ENCODE peak calls at places on chromosome 6, in nine cellular contexts. S, D, W, P, V, Y, K, N and Z are unnamed samples.

GRCh38 chr6:20424679-20425078 is 23.0 kb downstream of the E2F3 start:
- DNase-seq in P (no peak), S (no peak), W (no peak), Y (no peak), N (no peak), V (peak), K (no peak), D (no peak), Z (no peak)

GRCh38 chr6:92495246-92495645 is 924.1 kb downstream of the EPHA7 start:
- DNase-seq in S (no peak), P (no peak), Y (no peak), K (no peak), D (no peak), N (no peak), W (no peak), V (no peak), Z (no peak)

GRCh38 chr6:156725712-156726111 is 51.5 kb upstream of the ARID1B start:
- DNase-seq in Y (no peak), D (no peak), K (no peak), S (no peak), V (no peak), P (no peak), W (no peak), N (no peak), Z (no peak)

GRCh38 chr6:38805682-38806081 is 90.6 kb downstream of the DNAH8 start:
- DNase-seq in K (no peak), W (no peak), D (no peak), Y (no peak), P (no peak), V (no peak), S (no peak), N (no peak), Z (no peak)

GRCh38 chr6:80769101-80769500 is 662.6 kb downstream of the BCKDHB start:
- DNase-seq in P (no peak), D (no peak), K (no peak), V (no peak), S (no peak), W (no peak), Y (no peak), N (no peak), Z (no peak)

GRCh38 chr6:156719720-156720563 is 57.2 kb upstream of the ARID1B start:
- DNase-seq in D (peak), V (peak), Y (peak), N (peak), K (peak), P (peak), S (peak), W (peak), Z (no peak)

GRCh38 chr6:25414168-25414567 is 135.0 kb downstream of the CARMIL1 start:
- DNase-seq in V (no peak), S (no peak), N (no peak), K (no peak), D (no peak), W (no peak), Y (no peak), P (no peak), Z (no peak)

GRCh38 chr6:106782524-106783265 is 153.3 kb downstream of the QRSL1 start:
- DNase-seq in Y (no peak), V (no peak), N (no peak), P (no peak), K (no peak), D (peak), W (no peak), S (no peak), Z (no peak)

GRCh38 chr6:15962449-15962764 is 166.5 kb upstream of the MYLIP start:
- DNase-seq in P (no peak), W (no peak), V (no peak), D (no peak), S (no peak), N (no peak), K (no peak), Y (no peak), Z (no peak)

GRCh38 chr6:166624275-166624674 is 2.8 kb downstream of the RPS6KA2 start:
- DNase-seq in Y (peak), D (peak), N (no peak), W (no peak), V (no peak), K (no peak), S (no peak), P (no peak), Z (no peak)

GRCh38 chr6:15892369-15892768 is 229.5 kb upstream of the DTNBP1 start:
- DNase-seq in Y (no peak), P (no peak), N (no peak), W (no peak), K (no peak), D (no peak), S (no peak), V (no peak), Z (no peak)

GRCh38 chr6:143206550-143206949 is 145.9 kb downstream of the AIG1 start:
- DNase-seq in P (no peak), W (no peak), Y (no peak), D (no peak), N (no peak), V (no peak), S (no peak), K (no peak), Z (no peak)

GRCh38 chr6:44451803-44452690 is 64.5 kb downstream of the CDC5L start:
- DNase-seq in D (no peak), P (no peak), K (no peak), W (no peak), N (peak), S (no peak), Y (no peak), V (no peak), Z (no peak)

GRCh38 chr6:129575378-129576118 is 134.4 kb downstream of the ARHGAP18 start:
- DNase-seq in Y (peak), P (no peak), K (no peak), D (peak), V (peak), S (no peak), W (no peak), N (no peak), Z (no peak)

GRCh38 chr6:137975058-137975940 is 108.2 kb downstream of the TNFAIP3 start:
- DNase-seq in W (no peak), S (no peak), P (no peak), V (no peak), N (no peak), K (no peak), D (no peak), Y (peak), Z (no peak)

GRCh38 chr6:166996406-166996805 is 2.8 kb upstream of the CEP43 start:
- DNase-seq in N (no peak), W (no peak), V (no peak), K (no peak), P (no peak), D (no peak), S (no peak), Y (no peak), Z (no peak)

GRCh38 chr6:104789770-104790190 is 69.9 kb downstream of the HACE1 start:
- DNase-seq in N (no peak), D (no peak), V (peak), W (no peak), S (no peak), P (no peak), Y (no peak), K (no peak), Z (no peak)

GRCh38 chr6:169868458-169868857 is 117.0 kb downstream of the ERMARD start:
- DNase-seq in P (no peak), V (no peak), D (no peak), N (no peak), Y (no peak), W (peak), S (peak), K (peak), Z (no peak)

GRCh38 chr6:77015350-77015749 is 447.9 kb downstream of the HTR1B start:
- DNase-seq in P (no peak), Y (no peak), V (no peak), S (no peak), W (no peak), N (no peak), D (no peak), K (no peak), Z (no peak)

GRCh38 chr6:152267967-152268845 is 369.0 kb downstream of the SYNE1 start:
- DNase-seq in Y (peak), P (no peak), S (no peak), W (no peak), V (peak), N (no peak), K (no peak), D (no peak), Z (no peak)

GRCh38 chr6:26032387-26033131 is 54.7 kb upstream of the HFE start:
- DNase-seq in S (no peak), N (no peak), K (no peak), Y (peak), D (no peak), P (no peak), V (no peak), W (no peak), Z (no peak)

GRCh38 chr6:39452306-39452705 is 129.8 kb upstream of the KCNK16 start:
- DNase-seq in V (no peak), D (no peak), N (no peak), W (no peak), P (no peak), S (no peak), Y (no peak), K (no peak), Z (no peak)

GRCh38 chr6:111503660-111504059 is 20.6 kb upstream of the REV3L start:
- DNase-seq in W (no peak), D (no peak), N (no peak), P (no peak), V (no peak), S (no peak), Y (no peak), K (no peak), Z (no peak)

GRCh38 chr6:10395171-10395945 is 19.5 kb downstream of the TFAP2A start:
- DNase-seq in P (no peak), S (no peak), Y (no peak), D (no peak), W (no peak), K (no peak), V (no peak), N (no peak), Z (no peak)

GRCh38 chr6:15770347-15771143 is 107.7 kb upstream of the DTNBP1 start:
- DNase-seq in P (no peak), W (no peak), N (no peak), Y (peak), K (no peak), V (peak), S (no peak), D (no peak), Z (no peak)

GRCh38 chr6:138594042-138594636 is 94.8 kb upstream of the NHSL1 start:
- DNase-seq in D (no peak), W (no peak), Y (no peak), K (no peak), S (no peak), P (no peak), N (no peak), V (no peak), Z (no peak)

GRCh38 chr6:99416892-99417767 is 8.0 kb downstream of the PNISR start:
- DNase-seq in W (no peak), D (no peak), V (no peak), N (no peak), P (no peak), S (no peak), K (no peak), Y (peak), Z (no peak)

GRCh38 chr6:40999498-41000070 is 39.4 kb downstream of the UNC5CL start:
- DNase-seq in K (peak), P (no peak), N (no peak), W (peak), S (peak), V (peak), D (peak), Y (peak), Z (no peak)

GRCh38 chr6:129240492-129240853 is 357.5 kb downstream of the LAMA2 start:
- DNase-seq in W (no peak), V (no peak), K (no peak), P (no peak), S (no peak), Y (no peak), D (no peak), N (no peak), Z (no peak)

GRCh38 chr6:143063631-143064030 is 2.9 kb downstream of the AIG1 start:
- DNase-seq in Y (no peak), S (no peak), W (no peak), N (no peak), P (no peak), K (no peak), D (no peak), V (no peak), Z (no peak)

GRCh38 chr6:106377061-106377540 is 16.6 kb downstream of the CRYBG1 start:
- DNase-seq in D (no peak), W (no peak), S (no peak), V (no peak), N (no peak), P (no peak), K (no peak), Y (no peak), Z (no peak)

GRCh38 chr6:89204096-89204495 is 13.1 kb downstream of the GABRR1 start:
- DNase-seq in P (no peak), S (no peak), K (no peak), D (no peak), V (no peak), W (peak), N (no peak), Y (no peak), Z (no peak)

DNA sequence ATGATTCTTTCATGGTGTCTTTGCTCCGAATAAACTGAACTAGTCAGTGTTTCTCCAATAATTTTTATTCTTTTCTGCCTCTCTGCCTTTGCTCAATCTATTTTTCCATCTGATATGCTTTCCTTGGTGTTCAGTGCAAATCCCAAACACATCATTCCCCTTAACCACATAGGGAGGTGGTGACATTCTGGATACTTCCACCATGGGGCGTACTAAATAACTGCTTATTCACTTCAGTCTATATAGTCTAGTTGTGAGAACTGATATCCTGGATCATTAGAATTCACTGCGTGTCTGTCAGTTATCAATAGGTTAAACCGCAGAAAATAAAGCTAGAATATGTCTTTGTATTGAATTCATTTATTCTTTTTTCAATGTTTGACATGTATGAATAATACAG is 83.1 kb downstream of the KCNQ5 start:
- DNase-seq in D (no peak), V (no peak), N (no peak), K (no peak), P (no peak), S (no peak), W (no peak), Y (no peak), Z (no peak)
- TF ChIP-seq CTCF in D (no peak), V (peak), N (no peak), K (no peak), P (no peak), S (no peak), W (no peak), Y (no peak), Z (no peak)

GRCh38 chr6:32255212-32256153 is 31.6 kb upstream of the NOTCH4 start:
- DNase-seq in S (peak), D (peak), P (peak), V (peak), W (peak), N (peak), Y (peak), K (peak), Z (no peak)
- TF ChIP-seq CTCF in S (peak), D (peak), P (peak), V (peak), W (peak), N (peak), Y (peak), K (peak), Z (peak)

DNA sequence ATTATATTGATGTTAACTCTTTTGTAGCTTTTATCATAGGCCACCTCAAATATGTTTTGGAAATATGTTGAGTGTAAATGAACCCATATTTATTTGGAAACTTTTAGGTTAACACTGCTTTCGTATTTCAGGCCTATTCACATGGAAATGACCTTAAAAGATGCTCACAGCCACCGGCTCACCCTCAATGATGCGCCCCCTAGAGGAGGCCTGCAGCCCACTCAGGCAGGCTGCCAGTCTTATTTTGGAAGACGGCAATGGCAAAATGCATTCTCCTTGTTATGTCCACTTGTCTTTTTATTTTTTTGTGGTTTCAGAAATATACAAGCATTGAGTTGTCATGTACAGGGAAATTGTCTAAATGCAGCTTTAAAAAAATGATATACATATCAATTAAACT is 869.7 kb downstream of the PHF3 start:
- DNase-seq in V (peak), S (no peak), Y (no peak), D (no peak), N (no peak), K (peak), P (no peak), W (no peak), Z (no peak)
- TF ChIP-seq CTCF in V (peak), S (no peak), Y (no peak), D (no peak), N (no peak), K (no peak), P (peak), W (no peak), Z (peak)

DNA sequence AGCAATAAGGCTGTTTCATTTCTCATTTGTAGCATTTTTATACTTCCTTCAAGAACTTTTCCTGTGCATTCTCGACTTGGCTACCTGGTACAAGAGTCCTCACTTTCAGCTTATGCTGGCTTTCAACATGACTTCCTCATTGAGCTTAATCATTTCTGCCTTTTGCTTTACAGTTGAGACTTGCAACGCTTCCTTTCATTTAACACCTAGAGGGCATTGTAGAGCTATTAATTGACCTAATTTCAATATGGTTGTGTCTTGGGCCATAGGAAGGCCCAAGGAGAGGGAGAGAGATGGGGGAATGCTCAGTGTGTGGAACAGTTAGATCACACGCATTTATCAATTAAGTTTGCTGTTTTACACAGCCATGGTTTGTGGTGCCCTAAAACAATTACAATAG is 37.2 kb downstream of the SLC22A2 start:
- DNase-seq in N (no peak), P (no peak), K (no peak), W (no peak), V (no peak), S (no peak), D (no peak), Y (no peak), Z (no peak)
- TF ChIP-seq CTCF in N (no peak), P (no peak), K (peak), W (no peak), V (peak), S (no peak), D (no peak), Y (no peak), Z (peak)

GRCh38 chr6:107970255-107970654 is 12.2 kb upstream of the SEC63 start:
- DNase-seq in V (no peak), S (no peak), P (no peak), K (no peak), Y (no peak), D (no peak), N (no peak), W (no peak), Z (no peak)

GRCh38 chr6:107968081-107968480 is 10.1 kb upstream of the SEC63 start:
- DNase-seq in S (no peak), P (no peak), V (no peak), K (no peak), W (no peak), N (no peak), Y (no peak), D (no peak), Z (no peak)

GRCh38 chr6:107973594-107973993 is 15.6 kb upstream of the SEC63 start:
- DNase-seq in D (no peak), V (no peak), W (no peak), N (no peak), S (no peak), Y (no peak), P (no peak), K (no peak), Z (no peak)

GRCh38 chr6:107972413-107973096 is 14.5 kb upstream of the SEC63 start:
- DNase-seq in W (no peak), Y (no peak), S (no peak), K (no peak), N (no peak), V (no peak), P (no peak), D (no peak), Z (no peak)

DNA sequence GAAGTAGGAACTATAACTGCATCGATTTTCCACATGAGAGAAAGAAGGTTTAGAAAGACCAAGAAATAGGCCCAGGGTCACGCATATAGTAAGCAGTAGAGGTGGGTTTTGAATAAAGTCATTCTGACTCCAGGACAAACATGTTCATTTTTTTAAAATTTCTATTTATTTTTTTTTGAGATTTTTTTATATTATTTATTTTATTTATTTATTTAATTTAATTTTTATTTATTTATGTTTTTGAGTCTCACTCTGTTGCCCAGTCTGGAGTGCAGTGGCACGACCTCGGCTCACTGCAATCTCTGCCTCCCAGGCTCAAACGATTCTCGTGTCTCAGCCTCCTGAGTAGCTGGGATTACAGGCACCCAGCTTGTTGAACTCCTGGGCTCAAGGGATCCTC is 13.2 kb upstream of the SEC63 start:
- DNase-seq in D (no peak), P (no peak), K (no peak), W (no peak), Y (no peak), V (no peak), N (no peak), S (no peak), Z (no peak)
- TF ChIP-seq CTCF in D (no peak), P (no peak), K (no peak), W (no peak), Y (no peak), V (no peak), N (no peak), S (no peak), Z (no peak)

GRCh38 chr6:12151433-12151820 is 138.7 kb upstream of the EDN1 start:
- DNase-seq in V (no peak), N (no peak), Y (no peak), K (no peak), W (no peak), D (no peak), S (no peak), P (no peak), Z (no peak)

GRCh38 chr6:12149944-12150510 is 137.9 kb downstream of the HIVEP1 start:
- DNase-seq in W (no peak), V (no peak), D (no peak), Y (no peak), K (no peak), P (no peak), N (no peak), S (no peak), Z (no peak)

GRCh38 chr6:12152023-12152960 is 137.9 kb upstream of the EDN1 start:
- DNase-seq in D (no peak), S (no peak), N (no peak), P (no peak), V (no peak), K (no peak), Y (no peak), W (no peak), Z (no peak)

GRCh38 chr6:12148841-12149240 is 136.7 kb downstream of the HIVEP1 start:
- DNase-seq in P (no peak), Y (no peak), W (no peak), D (no peak), V (no peak), K (no peak), S (no peak), N (no peak), Z (no peak)

GRCh38 chr6:12150812-12151432 is 138.8 kb downstream of the HIVEP1 start:
- DNase-seq in N (peak), D (peak), W (no peak), Y (peak), V (peak), S (no peak), K (peak), P (peak), Z (no peak)
- TF ChIP-seq CTCF in N (peak), D (peak), W (peak), Y (peak), V (peak), S (no peak), K (no peak), P (peak), Z (peak)